ENCODE peak calls at places on chromosomes 13 and 19, in seven cellular contexts. Z, A, T, B, G, S and X are unnamed samples.

GRCh38 chr19:50835103-50835784 is 1.9 kb upstream of the KLK15 start:
- DNase-seq in A (no peak), B (no peak), S (no peak), Z (no peak), T (peak; percentile 47), G (no peak), X (no peak)

GRCh38 chr19:6108721-6109633 is 1.3 kb downstream of the RFX2 start:
- DNase-seq in S (peak; percentile 63), T (peak; percentile 72), B (peak; percentile 82), G (peak; percentile 67), A (no peak), Z (peak; percentile 20), X (peak; percentile 74)

GRCh38 chr13:98097749-98098148 is 45.1 kb upstream of the FARP1 start:
- DNase-seq in B (no peak), T (no peak), A (no peak), Z (no peak), S (no peak), G (no peak), X (no peak)

GRCh38 chr19:45765365-45766292 is 3.4 kb downstream of the SIX5 start:
- DNase-seq in G (no peak), Z (no peak), A (no peak), B (no peak), T (no peak), S (no peak), X (no peak)

GRCh38 chr13:54424344-54424743 is 1395.7 kb downstream of the OLFM4 start:
- DNase-seq in T (no peak), Z (no peak), S (no peak), A (no peak), G (no peak), B (no peak), X (no peak)

GRCh38 chr13:84121456-84121855 is 239.2 kb upstream of the SLITRK1 start:
- DNase-seq in A (no peak), T (no peak), B (no peak), G (no peak), S (no peak), Z (no peak), X (no peak)

GRCh38 chr13:46160474-46161066 is 21.4 kb downstream of the LCP1 start:
- DNase-seq in B (no peak), S (no peak), Z (peak; percentile 69), A (no peak), T (no peak), G (no peak), X (no peak)

GRCh38 chr19:4597975-4598671 is 38.6 kb upstream of the SEMA6B start:
- DNase-seq in G (no peak), Z (peak; percentile 75), T (no peak), S (no peak), A (no peak), B (no peak), X (peak; percentile 49)

GRCh38 chr13:106382569-106382968 is 152.9 kb downstream of the EFNB2 start:
- DNase-seq in B (no peak), T (no peak), S (no peak), A (no peak), Z (no peak), G (no peak), X (no peak)

GRCh38 chr13:81659984-81660383 is 1319.1 kb upstream of the SPRY2 start:
- DNase-seq in Z (no peak), T (no peak), A (no peak), B (no peak), G (no peak), S (no peak), X (no peak)

GRCh38 chr13:41568990-41569387 is 111.6 kb downstream of the RGCC start:
- DNase-seq in S (no peak), Z (no peak), A (no peak), G (no peak), B (no peak), T (no peak), X (no peak)

GRCh38 chr19:39499082-39499642 is 415 bp downstream of the DLL3 start:
- DNase-seq in G (no peak), T (no peak), A (no peak), B (no peak), Z (peak; percentile 19), S (no peak), X (no peak)

GRCh38 chr13:62473190-62473943 is 1057.7 kb upstream of the PCDH20 start:
- DNase-seq in T (no peak), G (no peak), A (no peak), B (no peak), Z (no peak), S (no peak), X (no peak)

GRCh38 chr19:46299004-46299509 is 2.2 kb downstream of the HIF3A start:
- DNase-seq in G (peak; percentile 96), Z (no peak), S (peak; percentile 98), A (peak; percentile 81), B (peak; percentile 97), T (peak; percentile 92), X (peak; percentile 95)

GRCh38 chr19:56946164-56946563 is 105.6 kb upstream of the PEG3 start:
- DNase-seq in G (no peak), S (no peak), T (no peak), B (no peak), Z (no peak), A (no peak), X (no peak)

GRCh38 chr13:43291289-43292055 is 268.1 kb downstream of the DNAJC15 start:
- DNase-seq in G (no peak), T (no peak), A (no peak), B (no peak), Z (no peak), S (no peak), X (no peak)

GRCh38 chr19:2574971-2575630 is 99.2 kb downstream of the GADD45B start:
- DNase-seq in S (no peak), A (peak; percentile 6), T (peak; percentile 9), G (no peak), Z (no peak), B (peak; percentile 28), X (no peak)

GRCh38 chr19:18807861-18808331 is 16.8 kb upstream of the COMP start:
- DNase-seq in S (peak; percentile 33), B (no peak), G (no peak), A (no peak), Z (no peak), T (no peak), X (no peak)

GRCh38 chr19:46926201-46927071 is 65.6 kb downstream of the ARHGAP35 start:
- DNase-seq in T (no peak), Z (peak; percentile 40), A (no peak), S (no peak), G (no peak), B (no peak), X (no peak)

GRCh38 chr13:96041326-96042092 is 11.7 kb downstream of the UGGT2 start:
- DNase-seq in B (no peak), A (no peak), Z (no peak), G (no peak), T (no peak), S (no peak), X (no peak)

GRCh38 chr13:99307247-99307646 is at the start of gene GPR183:
- DNase-seq in Z (no peak), B (no peak), T (no peak), G (no peak), A (no peak), S (no peak), X (no peak)

GRCh38 chr13:76759877-76760276 is 126.3 kb downstream of the KCTD12 start:
- DNase-seq in G (no peak), B (no peak), Z (no peak), T (no peak), S (no peak), A (no peak), X (no peak)

GRCh38 chr19:3114811-3115210 is 20.6 kb downstream of the GNA11 start:
- DNase-seq in S (no peak), T (no peak), G (no peak), Z (no peak), B (no peak), A (no peak), X (no peak)

GRCh38 chr19:42396248-42396541 is 6.1 kb upstream of the CNFN start:
- DNase-seq in S (no peak), T (no peak), B (no peak), A (no peak), Z (peak; percentile 17), G (no peak), X (no peak)

GRCh38 chr13:28658539-28658795 is 463 bp upstream of the POMP start:
- DNase-seq in B (no peak), S (no peak), T (no peak), G (no peak), Z (no peak), A (no peak), X (no peak)

GRCh38 chr19:33374406-33374703 is 846 bp downstream of the CEBPG start:
- DNase-seq in G (no peak), A (no peak), T (no peak), Z (peak; percentile 29), B (no peak), S (no peak), X (no peak)

GRCh38 chr13:72246396-72246795 is 379.4 kb upstream of the DACH1 start:
- DNase-seq in T (no peak), A (no peak), B (no peak), G (no peak), S (no peak), Z (no peak), X (no peak)
- TF ChIP-seq CTCF in T (no peak), A (no peak), B (no peak), G (no peak), S (no peak), Z (no peak), X (no peak)

DNA sequence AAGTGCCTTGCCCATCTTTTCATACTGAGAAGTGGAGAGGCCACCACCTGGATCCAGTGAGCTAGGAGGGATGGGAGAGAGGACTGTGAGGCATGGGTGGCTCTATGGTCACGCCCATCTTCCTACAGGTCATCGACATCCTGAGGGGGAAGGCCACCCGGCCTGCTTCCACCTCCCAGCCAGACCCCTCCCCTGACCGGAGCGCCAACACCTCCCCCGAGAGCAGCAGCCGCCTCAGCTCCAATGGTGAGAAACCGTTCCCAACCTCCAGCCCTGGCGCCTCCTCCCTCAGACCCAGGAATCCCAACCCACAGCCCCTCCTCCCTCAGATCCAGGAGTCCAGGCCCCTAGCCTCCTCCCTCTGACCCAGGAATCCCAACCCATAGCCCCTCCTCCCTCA is 10.1 kb downstream of the BCL3 start:
- DNase-seq in G (no peak), A (no peak), B (no peak), T (no peak), Z (no peak), S (peak; percentile 40), X (no peak)
- H3K4me3 ChIP-seq in G (no peak overlapping the region), A (peak overlapping the region; percentile 59), B (peak overlapping the region; percentile 43), T (peak overlapping the region; percentile 11), Z (no peak overlapping the region), S (peak overlapping the region; percentile 70), X (peak overlapping the region; percentile 52)

DNA sequence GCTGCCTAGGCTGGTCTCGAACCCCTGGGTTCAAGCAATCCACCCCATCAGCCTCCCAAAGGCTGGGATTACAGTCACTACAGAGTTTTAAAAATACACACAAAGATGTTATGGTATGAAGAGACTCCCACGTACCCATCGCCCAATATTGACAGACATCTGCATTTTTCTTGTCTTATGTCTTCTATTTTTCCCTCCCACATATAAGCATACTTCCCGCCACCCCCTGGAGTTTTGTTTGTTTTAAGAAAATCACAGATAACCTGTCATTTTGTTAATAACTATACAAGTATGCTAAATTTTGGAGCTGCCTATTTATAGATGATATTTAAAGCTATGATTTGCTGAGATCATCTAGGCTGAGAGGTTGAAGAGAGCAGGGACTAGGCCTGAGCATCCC is 6.2 kb upstream of the SMG9 start:
- DNase-seq in S (no peak), A (no peak), Z (no peak), B (no peak), G (no peak), T (no peak), X (no peak)
- H3K4me1 ChIP-seq in S (peaks cover under 1% of the 10 kb centered on the region), A (peaks cover 6% of the 10 kb centered on the region), Z (peaks cover 92% of the 10 kb centered on the region), B (peaks cover 10% of the 10 kb centered on the region), G (peaks cover 12% of the 10 kb centered on the region), T (peaks cover 53% of the 10 kb centered on the region), X (peaks cover 33% of the 10 kb centered on the region)

GRCh38 chr13:111992911-111993310 is 74.0 kb upstream of the SOX1 start:
- DNase-seq in G (no peak), Z (no peak), S (no peak), B (no peak), A (no peak), T (no peak), X (no peak)
- TF ChIP-seq CTCF in G (no peak), Z (no peak), S (no peak), B (no peak), A (no peak), T (no peak), X (no peak)